ENCODE peak calls at places on chromosomes 4 and X, in ten cellular contexts. One of them, this sample, is unnamed.

GRCh38 chrX:73562458-73562857 is 539 bp upstream of the CHIC1 start:
- DNase-seq in PC-3: no peak
- DNase-seq in B cell: no peak
- DNase-seq in H9: no peak
- DNase-seq in HFFc6: no peak
- DNase-seq in suprapubic skin: no peak
- DNase-seq in GM12865: peak
- DNase-seq in nephron progenitor cell: no peak
- DNase-seq in HFF-Myc: no peak
- DNase-seq in cardiac muscle cell: no peak
- DNase-seq in this sample: no peak

GRCh38 chr4:8510191-8510590 is 69.6 kb downstream of the TRMT44 start:
- DNase-seq in nephron progenitor cell: no peak
- DNase-seq in HFF-Myc: no peak
- DNase-seq in PC-3: no peak
- DNase-seq in cardiac muscle cell: no peak
- DNase-seq in suprapubic skin: no peak
- DNase-seq in H9: no peak
- DNase-seq in HFFc6: no peak
- DNase-seq in GM12865: no peak
- DNase-seq in B cell: no peak
- DNase-seq in this sample: no peak

GRCh38 chrX:65697915-65698796 is 30.7 kb downstream of the MSN start:
- DNase-seq in nephron progenitor cell: peak
- DNase-seq in B cell: peak
- DNase-seq in GM12865: peak
- DNase-seq in suprapubic skin: no peak
- DNase-seq in HFF-Myc: no peak
- DNase-seq in PC-3: no peak
- DNase-seq in cardiac muscle cell: no peak
- DNase-seq in H9: peak
- DNase-seq in HFFc6: peak
- DNase-seq in this sample: no peak

GRCh38 chrX:102958794-102959193 is 21.7 kb downstream of the RAB40AL start:
- DNase-seq in HFF-Myc: no peak
- DNase-seq in HFFc6: no peak
- DNase-seq in suprapubic skin: no peak
- DNase-seq in B cell: no peak
- DNase-seq in nephron progenitor cell: no peak
- DNase-seq in PC-3: peak
- DNase-seq in GM12865: no peak
- DNase-seq in H9: no peak
- DNase-seq in cardiac muscle cell: no peak
- DNase-seq in this sample: no peak

GRCh38 chrX:148774276-148774675 is 273.9 kb downstream of the AFF2 start:
- DNase-seq in PC-3: no peak
- DNase-seq in B cell: no peak
- DNase-seq in suprapubic skin: no peak
- DNase-seq in HFFc6: no peak
- DNase-seq in GM12865: no peak
- DNase-seq in H9: no peak
- DNase-seq in HFF-Myc: no peak
- DNase-seq in nephron progenitor cell: no peak
- DNase-seq in cardiac muscle cell: no peak
- DNase-seq in this sample: no peak

GRCh38 chrX:48683411-48683982 is at the start of gene WAS:
- DNase-seq in GM12865: peak
- DNase-seq in HFF-Myc: no peak
- DNase-seq in nephron progenitor cell: no peak
- DNase-seq in HFFc6: no peak
- DNase-seq in cardiac muscle cell: no peak
- DNase-seq in H9: no peak
- DNase-seq in suprapubic skin: no peak
- DNase-seq in PC-3: no peak
- DNase-seq in B cell: peak
- DNase-seq in this sample: no peak

GRCh38 chrX:41320393-41320792 is 13.6 kb upstream of the DDX3X start:
- DNase-seq in cardiac muscle cell: no peak
- DNase-seq in HFF-Myc: no peak
- DNase-seq in HFFc6: no peak
- DNase-seq in PC-3: no peak
- DNase-seq in GM12865: no peak
- DNase-seq in nephron progenitor cell: no peak
- DNase-seq in H9: no peak
- DNase-seq in suprapubic skin: no peak
- DNase-seq in B cell: no peak
- DNase-seq in this sample: no peak

GRCh38 chr4:86592553-86593249 is 1.4 kb upstream of the PTPN13 start:
- DNase-seq in B cell: no peak
- DNase-seq in PC-3: peak
- DNase-seq in HFFc6: peak
- DNase-seq in nephron progenitor cell: no peak
- DNase-seq in GM12865: no peak
- DNase-seq in HFF-Myc: no peak
- DNase-seq in suprapubic skin: no peak
- DNase-seq in H9: no peak
- DNase-seq in cardiac muscle cell: no peak
- DNase-seq in this sample: no peak

GRCh38 chrX:41275661-41276609 is 58.0 kb upstream of the DDX3X start:
- DNase-seq in B cell: no peak
- DNase-seq in H9: peak
- DNase-seq in nephron progenitor cell: peak
- DNase-seq in suprapubic skin: peak
- DNase-seq in cardiac muscle cell: peak
- DNase-seq in PC-3: peak
- DNase-seq in GM12865: peak
- DNase-seq in HFFc6: peak
- DNase-seq in HFF-Myc: peak
- DNase-seq in this sample: peak

GRCh38 chr4:2076908-2077534 is 17.9 kb downstream of the NAT8L start:
- DNase-seq in suprapubic skin: peak
- DNase-seq in nephron progenitor cell: no peak
- DNase-seq in GM12865: no peak
- DNase-seq in HFFc6: no peak
- DNase-seq in cardiac muscle cell: no peak
- DNase-seq in H9: peak
- DNase-seq in PC-3: no peak
- DNase-seq in B cell: peak
- DNase-seq in HFF-Myc: no peak
- DNase-seq in this sample: no peak

GRCh38 chr4:30619679-30620078 is 100.5 kb upstream of the PCDH7 start:
- DNase-seq in GM12865: peak
- DNase-seq in cardiac muscle cell: peak
- DNase-seq in B cell: no peak
- DNase-seq in HFFc6: no peak
- DNase-seq in nephron progenitor cell: no peak
- DNase-seq in PC-3: no peak
- DNase-seq in HFF-Myc: no peak
- DNase-seq in suprapubic skin: no peak
- DNase-seq in H9: no peak
- DNase-seq in this sample: no peak

GRCh38 chrX:31704938-31705337 is 633.1 kb upstream of the FTHL17 start:
- DNase-seq in H9: no peak
- DNase-seq in HFFc6: no peak
- DNase-seq in PC-3: no peak
- DNase-seq in GM12865: no peak
- DNase-seq in HFF-Myc: no peak
- DNase-seq in nephron progenitor cell: no peak
- DNase-seq in suprapubic skin: no peak
- DNase-seq in B cell: no peak
- DNase-seq in cardiac muscle cell: no peak
- DNase-seq in this sample: no peak

DNA sequence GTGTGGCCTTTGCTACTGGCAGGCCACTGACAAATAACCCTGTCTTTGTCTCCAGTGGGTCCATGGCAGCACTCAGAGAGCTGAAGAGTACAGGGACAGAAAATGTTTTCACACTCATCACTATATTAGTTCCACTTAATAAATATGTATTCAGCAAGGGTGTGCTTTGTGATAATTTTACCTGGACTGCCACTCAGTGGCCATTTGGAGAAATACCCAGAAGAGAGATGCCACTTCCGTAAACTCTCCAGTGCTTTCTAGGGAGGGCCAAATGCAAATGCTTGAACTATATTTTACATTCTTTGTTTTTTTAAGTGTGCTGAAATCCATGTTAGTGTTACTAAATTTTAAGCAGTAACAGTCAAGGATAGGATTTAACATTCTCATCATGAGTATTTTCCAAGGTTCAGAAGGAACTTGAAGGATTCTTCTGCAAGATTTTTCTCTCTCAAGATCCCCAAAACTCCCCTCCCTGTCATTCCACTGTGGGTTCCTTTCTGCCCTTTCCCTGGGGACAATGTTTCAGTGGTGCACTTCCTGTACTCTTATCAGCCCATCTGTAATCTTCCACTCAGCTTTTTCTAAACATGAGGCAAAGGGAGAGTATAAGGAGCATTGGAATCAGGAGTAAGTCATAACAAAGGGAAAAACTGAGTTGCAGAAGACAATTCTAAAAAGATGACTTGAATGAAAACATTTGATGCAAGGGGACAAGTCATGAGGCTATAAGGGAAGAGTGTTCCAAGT is 46.0 kb downstream of the TFDP3 start:
- DNase-seq in PC-3: peak
- DNase-seq in B cell: no peak
- DNase-seq in GM12865: peak
- DNase-seq in cardiac muscle cell: peak
- DNase-seq in suprapubic skin: no peak
- DNase-seq in nephron progenitor cell: peak
- DNase-seq in HFF-Myc: no peak
- DNase-seq in HFFc6: no peak
- DNase-seq in H9: no peak
- DNase-seq in this sample: no peak
- TF ChIP-seq CTCF in PC-3: peak
- TF ChIP-seq CTCF in B cell: no peak
- TF ChIP-seq CTCF in GM12865: peak
- TF ChIP-seq CTCF in cardiac muscle cell: peak
- TF ChIP-seq CTCF in suprapubic skin: no peak
- TF ChIP-seq CTCF in nephron progenitor cell: peak
- TF ChIP-seq CTCF in HFF-Myc: no peak
- TF ChIP-seq CTCF in HFFc6: no peak
- TF ChIP-seq CTCF in H9: peak
- TF ChIP-seq CTCF in this sample: peak

GRCh38 chr4:147160908-147161513 is 215.3 kb upstream of the TTC29 start:
- DNase-seq in HFF-Myc: peak
- DNase-seq in H9: peak
- DNase-seq in PC-3: peak
- DNase-seq in nephron progenitor cell: peak
- DNase-seq in HFFc6: peak
- DNase-seq in GM12865: peak
- DNase-seq in cardiac muscle cell: peak
- DNase-seq in B cell: no peak
- DNase-seq in suprapubic skin: no peak
- DNase-seq in this sample: peak
- TF ChIP-seq CTCF in HFF-Myc: peak
- TF ChIP-seq CTCF in H9: peak
- TF ChIP-seq CTCF in PC-3: peak
- TF ChIP-seq CTCF in nephron progenitor cell: peak
- TF ChIP-seq CTCF in HFFc6: peak
- TF ChIP-seq CTCF in GM12865: peak
- TF ChIP-seq CTCF in cardiac muscle cell: peak
- TF ChIP-seq CTCF in B cell: peak
- TF ChIP-seq CTCF in suprapubic skin: peak
- TF ChIP-seq CTCF in this sample: peak

GRCh38 chr4:139015948-139016451 is 419 bp downstream of the NOCT start:
- DNase-seq in HFFc6: peak
- DNase-seq in H9: no peak
- DNase-seq in nephron progenitor cell: no peak
- DNase-seq in PC-3: no peak
- DNase-seq in suprapubic skin: no peak
- DNase-seq in B cell: peak
- DNase-seq in HFF-Myc: no peak
- DNase-seq in cardiac muscle cell: peak
- DNase-seq in GM12865: peak
- DNase-seq in this sample: no peak

GRCh38 chr4:139018501-139018900 is 2.9 kb downstream of the NOCT start:
- DNase-seq in HFFc6: peak
- DNase-seq in nephron progenitor cell: no peak
- DNase-seq in B cell: no peak
- DNase-seq in cardiac muscle cell: no peak
- DNase-seq in suprapubic skin: no peak
- DNase-seq in GM12865: no peak
- DNase-seq in H9: no peak
- DNase-seq in PC-3: no peak
- DNase-seq in HFF-Myc: no peak
- DNase-seq in this sample: no peak

GRCh38 chr4:139014391-139015268 is 951 bp upstream of the NOCT start:
- DNase-seq in GM12865: peak
- DNase-seq in B cell: no peak
- DNase-seq in PC-3: peak
- DNase-seq in HFFc6: peak
- DNase-seq in suprapubic skin: no peak
- DNase-seq in HFF-Myc: peak
- DNase-seq in H9: no peak
- DNase-seq in nephron progenitor cell: no peak
- DNase-seq in cardiac muscle cell: no peak
- DNase-seq in this sample: peak

GRCh38 chr4:139017861-139018260 is 2.3 kb downstream of the NOCT start:
- DNase-seq in GM12865: no peak
- DNase-seq in suprapubic skin: no peak
- DNase-seq in nephron progenitor cell: no peak
- DNase-seq in HFFc6: no peak
- DNase-seq in H9: no peak
- DNase-seq in PC-3: peak
- DNase-seq in B cell: no peak
- DNase-seq in cardiac muscle cell: no peak
- DNase-seq in HFF-Myc: no peak
- DNase-seq in this sample: no peak

GRCh38 chr4:139015269-139015947 is at the start of gene NOCT:
- DNase-seq in H9: peak
- DNase-seq in GM12865: peak
- DNase-seq in B cell: peak
- DNase-seq in suprapubic skin: peak
- DNase-seq in HFFc6: peak
- DNase-seq in HFF-Myc: peak
- DNase-seq in cardiac muscle cell: peak
- DNase-seq in PC-3: peak
- DNase-seq in nephron progenitor cell: peak
- DNase-seq in this sample: peak
- TF ChIP-seq CTCF in H9: no peak
- TF ChIP-seq CTCF in GM12865: no peak
- TF ChIP-seq CTCF in B cell: no peak
- TF ChIP-seq CTCF in suprapubic skin: no peak
- TF ChIP-seq CTCF in HFFc6: no peak
- TF ChIP-seq CTCF in HFF-Myc: no peak
- TF ChIP-seq CTCF in cardiac muscle cell: no peak
- TF ChIP-seq CTCF in PC-3: no peak
- TF ChIP-seq CTCF in nephron progenitor cell: no peak
- TF ChIP-seq CTCF in this sample: no peak

DNA sequence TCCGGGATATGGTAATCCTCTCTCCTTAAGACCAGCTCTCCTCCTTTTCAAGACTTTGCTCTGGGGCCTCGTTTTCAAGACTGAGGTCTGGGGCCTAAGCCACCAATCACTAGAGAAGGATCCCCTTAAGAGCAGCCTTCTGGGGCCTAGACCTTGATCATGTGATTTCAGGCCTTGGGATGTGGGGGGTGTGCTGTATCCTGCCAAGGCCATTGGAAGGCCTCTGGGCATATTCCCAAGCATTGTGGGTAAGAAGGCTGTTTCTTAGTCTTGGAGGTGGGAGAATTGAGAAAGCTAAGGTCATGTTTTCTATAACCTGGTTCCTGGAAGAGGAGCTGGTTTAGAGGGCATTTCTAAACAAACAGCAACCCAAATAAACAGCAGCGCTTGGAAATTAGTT is 12.1 kb downstream of the TMEM164 start:
- DNase-seq in nephron progenitor cell: no peak
- DNase-seq in suprapubic skin: no peak
- DNase-seq in PC-3: no peak
- DNase-seq in GM12865: no peak
- DNase-seq in B cell: no peak
- DNase-seq in cardiac muscle cell: no peak
- DNase-seq in HFFc6: no peak
- DNase-seq in H9: no peak
- DNase-seq in HFF-Myc: no peak
- DNase-seq in this sample: no peak
- TF ChIP-seq CTCF in nephron progenitor cell: no peak
- TF ChIP-seq CTCF in suprapubic skin: no peak
- TF ChIP-seq CTCF in PC-3: no peak
- TF ChIP-seq CTCF in GM12865: no peak
- TF ChIP-seq CTCF in B cell: no peak
- TF ChIP-seq CTCF in cardiac muscle cell: no peak
- TF ChIP-seq CTCF in HFFc6: no peak
- TF ChIP-seq CTCF in H9: no peak
- TF ChIP-seq CTCF in HFF-Myc: no peak
- TF ChIP-seq CTCF in this sample: no peak